ENCODE peak calls at places on chromosomes 2 and 18, in four cellular contexts. One of them, this sample, is unnamed.

GRCh38 chr18:62954341-62954740 is 239.0 kb downstream of the PHLPP1 start:
- DNase-seq in IMR-90: peak; percentile 52
- DNase-seq in H9: no peak
- DNase-seq in mesendoderm: no peak
- DNase-seq in this sample: no peak

GRCh38 chr2:153110477-153110876 is 368.1 kb downstream of the RPRM start:
- DNase-seq in IMR-90: no peak
- DNase-seq in H9: no peak
- DNase-seq in mesendoderm: no peak
- DNase-seq in this sample: no peak

GRCh38 chr2:10289352-10289751 is 13.4 kb upstream of the HPCAL1 start:
- DNase-seq in IMR-90: no peak
- DNase-seq in H9: no peak
- DNase-seq in mesendoderm: no peak
- DNase-seq in this sample: no peak

GRCh38 chr2:179336782-179337534 is 72.3 kb upstream of the SESTD1 start:
- DNase-seq in IMR-90: peak; percentile 7
- DNase-seq in H9: no peak
- DNase-seq in mesendoderm: peak; percentile 18
- DNase-seq in this sample: no peak

GRCh38 chr18:76621782-76622495 is 126.9 kb upstream of the ZNF516 start:
- DNase-seq in IMR-90: peak; percentile 62
- DNase-seq in H9: no peak
- DNase-seq in mesendoderm: no peak
- DNase-seq in this sample: no peak

GRCh38 chr2:231199219-231199618 is 788 bp downstream of the ARMC9 start:
- DNase-seq in IMR-90: peak; percentile 52
- DNase-seq in H9: no peak
- DNase-seq in mesendoderm: no peak
- DNase-seq in this sample: no peak

GRCh38 chr2:216133392-216133791 is 24.2 kb downstream of the XRCC5 start:
- DNase-seq in IMR-90: no peak
- DNase-seq in H9: no peak
- DNase-seq in mesendoderm: no peak
- DNase-seq in this sample: no peak

GRCh38 chr2:34447097-34447496 is 848.0 kb upstream of the FAM98A start:
- DNase-seq in IMR-90: no peak
- DNase-seq in H9: peak; percentile 33
- DNase-seq in mesendoderm: peak; percentile 88
- DNase-seq in this sample: peak; percentile 45

GRCh38 chr2:113219889-113220641 is 46.3 kb downstream of the PSD4 start:
- DNase-seq in IMR-90: peak; percentile 45
- DNase-seq in H9: peak; percentile 48
- DNase-seq in mesendoderm: peak; percentile 49
- DNase-seq in this sample: no peak

GRCh38 chr2:172215936-172216335 is 113.2 kb upstream of the DLX2 start:
- DNase-seq in IMR-90: no peak
- DNase-seq in H9: no peak
- DNase-seq in mesendoderm: no peak
- DNase-seq in this sample: no peak

GRCh38 chr2:196927318-196928225 is 1.1 kb upstream of the PGAP1 start:
- DNase-seq in IMR-90: peak; percentile 85
- DNase-seq in H9: no peak
- DNase-seq in mesendoderm: no peak
- DNase-seq in this sample: no peak

GRCh38 chr18:58887613-58887963 is 22.9 kb downstream of the ZNF532 start:
- DNase-seq in IMR-90: no peak
- DNase-seq in H9: no peak
- DNase-seq in mesendoderm: no peak
- DNase-seq in this sample: no peak

GRCh38 chr2:188414412-188414811 is 122.7 kb downstream of the GULP1 start:
- DNase-seq in IMR-90: peak; percentile 52
- DNase-seq in H9: no peak
- DNase-seq in mesendoderm: no peak
- DNase-seq in this sample: no peak

GRCh38 chr2:164514491-164514890 is 106.8 kb downstream of the GRB14 start:
- DNase-seq in IMR-90: no peak
- DNase-seq in H9: no peak
- DNase-seq in mesendoderm: peak; percentile 69
- DNase-seq in this sample: no peak

GRCh38 chr18:22166070-22166972 is 3.1 kb upstream of the GATA6 start:
- DNase-seq in IMR-90: no peak
- DNase-seq in H9: no peak
- DNase-seq in mesendoderm: peak; percentile 61
- DNase-seq in this sample: peak; percentile 53

GRCh38 chr2:65658871-65659270 is 226.5 kb upstream of the SPRED2 start:
- DNase-seq in IMR-90: peak; percentile 15
- DNase-seq in H9: no peak
- DNase-seq in mesendoderm: no peak
- DNase-seq in this sample: no peak

GRCh38 chr2:20422679-20423271 is 24.1 kb upstream of the RHOB start:
- DNase-seq in IMR-90: peak; percentile 51
- DNase-seq in H9: peak; percentile 68
- DNase-seq in mesendoderm: peak; percentile 53
- DNase-seq in this sample: no peak

GRCh38 chr2:138294451-138294850 is 207.1 kb upstream of the SPOPL start:
- DNase-seq in IMR-90: no peak
- DNase-seq in H9: no peak
- DNase-seq in mesendoderm: no peak
- DNase-seq in this sample: no peak

GRCh38 chr2:120243211-120243610 is 9.4 kb upstream of the RALB start:
- DNase-seq in IMR-90: peak; percentile 50
- DNase-seq in H9: no peak
- DNase-seq in mesendoderm: peak; percentile 51
- DNase-seq in this sample: no peak

GRCh38 chr18:23890589-23890988 is 124.0 kb upstream of the TTC39C start:
- DNase-seq in IMR-90: peak; percentile 56
- DNase-seq in H9: no peak
- DNase-seq in mesendoderm: no peak
- DNase-seq in this sample: no peak

GRCh38 chr2:231743376-231744116 is 35.2 kb downstream of the PTMA start:
- DNase-seq in IMR-90: no peak
- DNase-seq in H9: no peak
- DNase-seq in mesendoderm: no peak
- DNase-seq in this sample: no peak

GRCh38 chr18:61732854-61733253 is 160.0 kb downstream of the RNF152 start:
- DNase-seq in IMR-90: no peak
- DNase-seq in H9: no peak
- DNase-seq in mesendoderm: no peak
- DNase-seq in this sample: no peak

GRCh38 chr18:62545098-62545497 is 22.3 kb downstream of the ZCCHC2 start:
- DNase-seq in IMR-90: no peak
- DNase-seq in H9: no peak
- DNase-seq in mesendoderm: no peak
- DNase-seq in this sample: no peak

GRCh38 chr18:48363167-48363566 is 46.0 kb downstream of the ZBTB7C start:
- DNase-seq in IMR-90: no peak
- DNase-seq in H9: no peak
- DNase-seq in mesendoderm: no peak
- DNase-seq in this sample: no peak
- H4K5ac ChIP-seq in IMR-90: no peak overlapping the region
- H4K5ac ChIP-seq in H9: no peak overlapping the region
- H4K5ac ChIP-seq in mesendoderm: no peak overlapping the region
- H4K5ac ChIP-seq in this sample: no peak overlapping the region

GRCh38 chr2:150129921-150130320 is 357.5 kb downstream of the RND3 start:
- DNase-seq in IMR-90: no peak
- DNase-seq in H9: no peak
- DNase-seq in mesendoderm: no peak
- DNase-seq in this sample: no peak
- H4K5ac ChIP-seq in IMR-90: no peak overlapping the region
- H4K5ac ChIP-seq in H9: no peak overlapping the region
- H4K5ac ChIP-seq in mesendoderm: no peak overlapping the region
- H4K5ac ChIP-seq in this sample: no peak overlapping the region

DNA sequence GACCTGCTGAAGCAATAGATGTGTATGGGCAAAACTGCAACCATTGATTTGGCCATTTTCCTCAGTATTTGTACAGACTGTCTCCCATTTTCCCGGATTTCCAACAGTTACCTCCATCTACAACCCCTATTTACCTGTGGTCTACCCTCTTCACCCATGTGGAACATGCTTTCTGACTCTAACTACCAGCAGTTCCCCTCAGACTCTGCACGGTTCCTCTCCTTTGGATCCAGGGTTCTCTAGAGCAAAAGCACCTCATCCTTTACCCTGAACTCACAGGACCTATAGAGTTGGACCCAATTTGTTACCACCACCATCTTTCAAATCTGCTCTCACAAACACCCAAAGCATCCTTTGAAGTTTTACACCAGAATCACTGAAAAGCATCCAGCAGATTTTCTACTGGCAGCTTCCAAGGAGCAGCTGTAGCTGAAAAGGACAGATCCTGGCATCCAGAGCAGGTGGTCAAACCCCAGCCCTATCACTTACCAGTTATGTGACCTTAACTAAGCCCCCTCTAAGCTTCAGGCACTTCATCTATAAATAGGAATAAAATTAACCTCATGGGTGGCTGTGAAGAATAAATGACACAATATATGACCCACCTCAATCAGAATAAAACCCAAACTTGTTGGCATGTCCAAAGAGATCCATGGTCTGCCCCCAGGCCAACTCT is 15.3 kb downstream of the CYTIP start:
- DNase-seq in IMR-90: no peak
- DNase-seq in H9: no peak
- DNase-seq in mesendoderm: no peak
- DNase-seq in this sample: no peak
- H4K5ac ChIP-seq in IMR-90: no peak overlapping the region
- H4K5ac ChIP-seq in H9: no peak overlapping the region
- H4K5ac ChIP-seq in mesendoderm: no peak overlapping the region
- H4K5ac ChIP-seq in this sample: no peak overlapping the region

DNA sequence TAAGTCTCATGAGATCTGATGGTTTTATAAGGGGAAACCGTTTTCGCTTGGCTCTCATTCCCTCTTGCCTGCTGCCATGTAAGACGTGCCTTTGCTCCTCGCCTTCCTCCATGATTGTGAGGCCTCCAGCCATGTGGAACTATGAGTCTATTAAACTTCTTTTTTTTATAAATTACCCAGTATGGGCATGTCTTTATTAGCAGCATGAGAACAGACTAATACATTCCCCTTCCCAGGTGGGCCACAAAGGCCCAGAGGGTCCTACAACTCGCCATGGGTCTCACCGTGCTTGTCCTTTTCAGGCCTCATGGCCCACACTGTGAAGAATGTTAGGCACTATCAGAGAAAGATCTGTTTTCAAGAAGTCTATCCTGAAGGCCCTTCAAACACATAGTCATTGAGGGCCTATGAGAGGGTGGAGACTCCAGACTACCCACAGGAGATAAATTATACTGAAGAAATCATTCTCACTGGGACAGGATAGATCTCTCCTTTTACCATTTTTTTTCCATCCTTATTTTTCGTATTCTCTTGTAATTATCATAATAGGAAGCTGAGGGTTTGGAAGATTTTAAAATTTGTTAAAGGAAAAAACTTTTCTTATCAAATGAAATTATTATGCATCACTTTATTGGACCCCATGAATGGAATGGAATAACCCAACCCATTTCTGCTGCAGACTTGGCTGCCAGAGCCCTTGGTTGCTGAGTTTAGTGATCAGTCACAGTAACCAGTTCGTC is 91.0 kb upstream of the MSH2 start:
- DNase-seq in IMR-90: no peak
- DNase-seq in H9: no peak
- DNase-seq in mesendoderm: no peak
- DNase-seq in this sample: no peak
- H4K5ac ChIP-seq in IMR-90: no peak overlapping the region
- H4K5ac ChIP-seq in H9: no peak overlapping the region
- H4K5ac ChIP-seq in mesendoderm: no peak overlapping the region
- H4K5ac ChIP-seq in this sample: no peak overlapping the region

GRCh38 chr2:236790991-236791390 is 221.4 kb downstream of the ACKR3 start:
- DNase-seq in IMR-90: no peak
- DNase-seq in H9: no peak
- DNase-seq in mesendoderm: no peak
- DNase-seq in this sample: no peak

GRCh38 chr2:236794074-236794473 is 224.4 kb downstream of the ACKR3 start:
- DNase-seq in IMR-90: peak; percentile 8
- DNase-seq in H9: no peak
- DNase-seq in mesendoderm: peak; percentile 16
- DNase-seq in this sample: no peak

GRCh38 chr2:236795176-236795860 is 225.7 kb downstream of the ACKR3 start:
- DNase-seq in IMR-90: no peak
- DNase-seq in H9: no peak
- DNase-seq in mesendoderm: no peak
- DNase-seq in this sample: no peak

GRCh38 chr2:236794558-236794957 is 224.9 kb downstream of the ACKR3 start:
- DNase-seq in IMR-90: no peak
- DNase-seq in H9: no peak
- DNase-seq in mesendoderm: no peak
- DNase-seq in this sample: no peak

DNA sequence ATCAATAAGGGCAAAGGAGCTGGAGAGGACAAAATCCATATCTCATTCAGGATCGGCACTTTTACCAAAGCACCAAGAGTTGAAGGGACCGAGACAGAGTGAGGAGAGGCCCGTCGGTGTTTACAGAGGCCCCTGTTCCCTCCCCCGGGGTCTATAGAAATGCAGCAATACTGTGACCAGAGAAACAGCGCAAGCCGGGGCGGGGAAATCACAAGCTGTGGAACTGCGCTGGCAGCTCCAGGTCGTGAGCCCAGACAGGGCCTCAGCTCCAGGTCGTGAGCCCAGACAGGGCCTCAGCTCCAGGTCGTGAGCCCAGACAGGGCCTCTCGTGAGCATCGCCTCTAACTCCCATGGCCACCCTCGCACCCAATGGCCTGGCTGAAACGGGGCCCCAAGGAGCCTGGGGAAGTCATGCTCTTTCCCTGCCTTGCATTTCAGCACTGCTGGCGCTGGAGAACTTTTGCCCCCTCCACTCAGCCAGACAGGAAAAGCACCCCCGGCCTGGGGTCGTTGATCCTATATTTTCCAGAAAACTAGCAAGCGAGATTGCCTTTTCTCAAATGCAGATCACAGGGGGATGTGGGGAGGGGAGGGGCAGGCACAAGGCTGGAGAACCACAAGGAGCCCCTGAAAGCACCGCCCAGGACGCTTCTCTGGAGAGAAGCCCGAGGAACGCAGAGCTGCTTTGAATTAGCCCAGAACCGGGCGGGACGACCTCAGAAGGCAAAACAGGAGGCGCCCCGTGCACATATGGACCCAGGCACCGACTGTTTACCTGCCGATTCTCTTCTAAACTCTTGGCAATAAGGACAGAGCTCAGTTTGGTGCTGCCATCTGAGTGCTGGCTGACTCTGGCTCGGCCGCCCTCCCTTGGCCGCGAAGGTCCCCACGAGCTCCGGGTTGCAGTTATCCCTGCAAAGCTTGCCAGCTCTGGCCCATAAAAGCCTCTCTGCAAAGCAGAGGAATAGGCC is 223.7 kb downstream of the ACKR3 start:
- DNase-seq in IMR-90: no peak
- DNase-seq in H9: peak; percentile 42
- DNase-seq in mesendoderm: no peak
- DNase-seq in this sample: peak; percentile 49
- H4K5ac ChIP-seq in IMR-90: no peak overlapping the region
- H4K5ac ChIP-seq in H9: no peak overlapping the region
- H4K5ac ChIP-seq in mesendoderm: no peak overlapping the region
- H4K5ac ChIP-seq in this sample: no peak overlapping the region